ENCODE peak calls at places on chromosomes 11 and 22, in eight cellular contexts. V, Q, H, W, X, O, Y and F are unnamed samples.
A peak's percentile ranks its signal among the peaks of the same experiment; 100 is the strongest.

GRCh38 chr11:78922886-78923625 is 348.4 kb upstream of the NARS2 start:
- DNase-seq in Y (no peak), Q (no peak), O (no peak), W (no peak), V (no peak), H (no peak), X (no peak), F (no peak)

GRCh38 chr11:95717314-95717713 is 72.3 kb downstream of the FAM76B start:
- DNase-seq in W (no peak), Q (no peak), O (no peak), V (no peak), Y (no peak), H (no peak), X (no peak), F (no peak)

GRCh38 chr22:32957093-32957835 is 100.9 kb downstream of the SYN3 start:
- DNase-seq in Q (no peak), X (no peak), O (no peak), H (no peak), V (no peak), W (no peak), Y (no peak), F (no peak)

GRCh38 chr11:46718155-46719019 is 626 bp upstream of the F2 start:
- DNase-seq in H (peak; percentile 77), Q (peak; percentile 43), V (no peak), O (no peak), Y (peak; percentile 51), W (peak; percentile 98), X (no peak), F (no peak)

GRCh38 chr11:134049303-134049702 is 19.6 kb upstream of the JAM3 start:
- DNase-seq in W (no peak), H (peak; percentile 14), V (no peak), X (no peak), Q (no peak), Y (no peak), O (no peak), F (no peak)

GRCh38 chr11:87767615-87768014 is 407.6 kb downstream of the RAB38 start:
- DNase-seq in W (no peak), X (no peak), Y (no peak), V (no peak), O (no peak), Q (no peak), H (no peak), F (no peak)

GRCh38 chr11:77596626-77597025 is 6.9 kb downstream of the AQP11 start:
- DNase-seq in Y (no peak), H (no peak), W (no peak), Q (no peak), O (no peak), V (no peak), X (no peak), F (no peak)

GRCh38 chr11:57567210-57567511 is 311 bp downstream of the UBE2L6 start:
- DNase-seq in V (no peak), W (no peak), Q (no peak), H (no peak), O (peak; percentile 68), Y (peak; percentile 34), X (no peak), F (no peak)

GRCh38 chr11:65454311-65454695 is 31.7 kb downstream of the NEAT1 start:
- DNase-seq in Q (no peak), H (no peak), X (no peak), O (peak; percentile 68), V (no peak), W (no peak), Y (no peak), F (no peak)

GRCh38 chr11:44943118-44943517 is 7.6 kb downstream of the TP53I11 start:
- DNase-seq in X (peak; percentile 90), Y (peak; percentile 54), Q (no peak), W (no peak), H (peak; percentile 44), O (no peak), V (no peak), F (peak; percentile 71)

GRCh38 chr11:64918056-64918455 is 1.0 kb upstream of the ATG2A start:
- DNase-seq in O (peak; percentile 60), Y (no peak), Q (peak; percentile 43), V (no peak), W (peak; percentile 16), X (no peak), H (no peak), F (peak; percentile 41)

GRCh38 chr22:39367040-39367439 is 17.2 kb downstream of the SYNGR1 start:
- DNase-seq in H (no peak), Y (no peak), O (no peak), Q (no peak), V (no peak), X (no peak), W (no peak), F (no peak)

GRCh38 chr11:57354699-57355098 is 16.5 kb downstream of the P2RX3 start:
- DNase-seq in W (no peak), O (no peak), X (no peak), H (no peak), Y (no peak), Q (no peak), V (no peak), F (peak; percentile 71)

GRCh38 chr11:102724904-102725515 is at the start of gene MMP8:
- DNase-seq in H (no peak), Y (no peak), V (no peak), Q (no peak), W (no peak), X (no peak), O (no peak), F (no peak)

GRCh38 chr11:94245121-94245520 is 59.3 kb upstream of the IZUMO1R start:
- DNase-seq in V (no peak), O (no peak), W (no peak), H (no peak), Y (no peak), X (no peak), Q (no peak), F (no peak)

GRCh38 chr11:60922906-60923305 is 1.4 kb upstream of the TMEM132A start:
- DNase-seq in V (no peak), H (no peak), W (no peak), X (peak; percentile 59), Y (no peak), O (no peak), Q (no peak), F (no peak)

GRCh38 chr22:50507421-50507990 is at the start of gene LMF2:
- DNase-seq in O (peak; percentile 94), X (peak; percentile 99), H (peak; percentile 94), W (peak; percentile 56), Q (peak; percentile 83), V (no peak), Y (peak; percentile 95), F (peak; percentile 67)

GRCh38 chr22:36067237-36067558 is 38.6 kb upstream of the RBFOX2 start:
- DNase-seq in Y (no peak), W (no peak), O (no peak), Q (no peak), X (no peak), V (no peak), H (no peak), F (no peak)

GRCh38 chr11:129854229-129854805 is 38.7 kb downstream of the TMEM45B start:
- DNase-seq in W (no peak), H (no peak), V (no peak), Q (no peak), O (no peak), X (no peak), Y (no peak), F (no peak)

GRCh38 chr22:30488121-30488520 is 16.3 kb upstream of the SEC14L3 start:
- DNase-seq in H (no peak), Y (no peak), O (no peak), X (no peak), W (no peak), V (no peak), Q (peak; percentile 50), F (no peak)

GRCh38 chr11:117199061-117199915 is at the start of gene TAGLN:
- DNase-seq in H (peak; percentile 47), W (peak; percentile 21), Y (peak; percentile 76), X (no peak), O (peak; percentile 97), Q (peak; percentile 95), V (no peak), F (no peak)

GRCh38 chr22:44975444-44976262 is 34.2 kb downstream of the PHF21B start:
- DNase-seq in O (peak; percentile 70), W (peak; percentile 66), V (peak; percentile 71), Q (peak; percentile 97), H (peak; percentile 76), Y (peak; percentile 77), X (peak; percentile 81), F (peak; percentile 53)

GRCh38 chr11:64449381-64450167 is 90.6 kb downstream of the RPS6KA4 start:
- DNase-seq in V (peak; percentile 74), Q (peak; percentile 90), W (peak; percentile 66), O (peak; percentile 66), X (peak; percentile 88), H (peak; percentile 70), Y (peak; percentile 75), F (peak; percentile 51)

GRCh38 chr11:10305964-10306918 is 1.4 kb downstream of the ADM start:
- DNase-seq in X (peak; percentile 88), Q (peak; percentile 75), O (no peak), W (no peak), H (peak; percentile 34), Y (peak; percentile 41), V (no peak), F (no peak)

GRCh38 chr11:48107188-48107704 is 109.4 kb upstream of the OR4B1 start:
- DNase-seq in Y (peak; percentile 57), O (no peak), H (no peak), Q (no peak), X (peak; percentile 86), W (no peak), V (no peak), F (no peak)

GRCh38 chr11:115201121-115201792 is 303.0 kb downstream of the CADM1 start:
- DNase-seq in O (no peak), X (no peak), V (no peak), H (no peak), Q (no peak), W (no peak), Y (no peak), F (no peak)
- H3K27ac ChIP-seq in O (no peak overlapping the region), X (no peak overlapping the region), V (no peak overlapping the region), H (no peak overlapping the region), Q (no peak overlapping the region), W (no peak overlapping the region), Y (no peak overlapping the region), F (no peak overlapping the region)

DNA sequence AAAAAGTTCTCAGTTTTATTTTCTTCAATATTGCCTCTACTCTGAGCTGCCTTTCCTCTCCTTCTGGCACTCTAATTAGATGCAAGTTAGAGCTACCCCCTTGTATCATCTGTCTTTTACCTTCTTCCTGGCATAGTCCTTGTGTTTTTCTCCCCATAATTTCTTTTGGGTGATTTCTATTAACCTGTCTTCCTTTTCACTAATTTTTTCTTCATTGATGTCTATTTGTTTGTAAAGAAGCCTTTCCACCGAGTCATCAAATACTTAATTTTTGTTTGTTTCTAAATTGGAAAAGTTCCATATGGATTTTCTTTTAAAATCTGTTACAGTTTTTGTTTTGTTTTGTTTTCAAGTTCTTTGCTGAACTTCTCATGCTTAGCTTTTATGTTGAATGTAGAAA is 558.1 kb downstream of the TBC1D22A start:
- DNase-seq in Y (no peak), X (no peak), Q (no peak), V (no peak), O (no peak), H (no peak), W (no peak), F (no peak)
- TF ChIP-seq POLR2AphosphoS5 in Y (no peak), X (no peak), Q (no peak), V (no peak), O (no peak), H (no peak), W (no peak), F (no peak)

GRCh38 chr11:69122642-69123431 is 32.9 kb upstream of the SMIM38 start:
- DNase-seq in Y (peak; percentile 92), H (peak; percentile 96), O (no peak), Q (peak; percentile 92), W (peak; percentile 91), X (peak; percentile 73), V (peak; percentile 92), F (no peak)
- H3K27ac ChIP-seq in Y (peak overlapping the region; percentile 65), H (peak overlapping the region; percentile 86), O (peak overlapping the region; percentile 49), Q (peak overlapping the region; percentile 60), W (no peak overlapping the region), X (peak overlapping the region; percentile 48), V (peak overlapping the region; percentile 98), F (no peak overlapping the region)

GRCh38 chr11:75574698-75575265 is 12.7 kb downstream of the SERPINH1 start:
- DNase-seq in X (no peak), Q (no peak), Y (no peak), V (no peak), W (no peak), H (no peak), O (no peak), F (no peak)
- TF ChIP-seq POLR2AphosphoS5 in X (no peak), Q (no peak), Y (no peak), V (no peak), W (no peak), H (no peak), O (no peak), F (no peak)